ENCODE peak calls at places on chromosomes 3 and 15, in five cellular contexts. One of them, this sample, is unnamed.

GRCh38 chr3:37241880-37242279 is 67.5 kb upstream of the LRRFIP2 start:
- DNase-seq in NT2/D1: no peak
- DNase-seq in HepG2: no peak
- DNase-seq in GM12878: no peak
- DNase-seq in H1: no peak
- DNase-seq in this sample: no peak

GRCh38 chr3:147756478-147756877 is 347.3 kb downstream of the ZIC1 start:
- DNase-seq in NT2/D1: no peak
- DNase-seq in HepG2: no peak
- DNase-seq in GM12878: no peak
- DNase-seq in H1: no peak
- DNase-seq in this sample: no peak

GRCh38 chr3:65902304-65902793 is 136.4 kb downstream of the MAGI1 start:
- DNase-seq in NT2/D1: peak
- DNase-seq in HepG2: no peak
- DNase-seq in GM12878: no peak
- DNase-seq in H1: peak
- DNase-seq in this sample: peak

GRCh38 chr15:73605759-73606423 is 27.3 kb downstream of the NPTN start:
- DNase-seq in NT2/D1: no peak
- DNase-seq in HepG2: no peak
- DNase-seq in GM12878: no peak
- DNase-seq in H1: no peak
- DNase-seq in this sample: no peak

GRCh38 chr15:25677719-25678497 is 185.2 kb downstream of the ATP10A start:
- DNase-seq in NT2/D1: no peak
- DNase-seq in HepG2: no peak
- DNase-seq in GM12878: no peak
- DNase-seq in H1: no peak
- DNase-seq in this sample: no peak

GRCh38 chr3:45666729-45667440 is 22.3 kb upstream of the SACM1L start:
- DNase-seq in NT2/D1: no peak
- DNase-seq in HepG2: no peak
- DNase-seq in GM12878: no peak
- DNase-seq in H1: no peak
- DNase-seq in this sample: no peak

GRCh38 chr3:65988440-65988839 is 50.3 kb downstream of the MAGI1 start:
- DNase-seq in NT2/D1: no peak
- DNase-seq in HepG2: no peak
- DNase-seq in GM12878: no peak
- DNase-seq in H1: no peak
- DNase-seq in this sample: no peak

GRCh38 chr3:119630562-119631329 is 29.6 kb downstream of the POPDC2 start:
- DNase-seq in NT2/D1: no peak
- DNase-seq in HepG2: no peak
- DNase-seq in GM12878: no peak
- DNase-seq in H1: no peak
- DNase-seq in this sample: no peak

GRCh38 chr15:79408041-79408440 is 24.1 kb upstream of the MINAR1 start:
- DNase-seq in NT2/D1: no peak
- DNase-seq in HepG2: no peak
- DNase-seq in GM12878: no peak
- DNase-seq in H1: no peak
- DNase-seq in this sample: no peak

GRCh38 chr3:47669026-47669749 is 90.5 kb upstream of the CSPG5 start:
- DNase-seq in NT2/D1: no peak
- DNase-seq in HepG2: no peak
- DNase-seq in GM12878: no peak
- DNase-seq in H1: no peak
- DNase-seq in this sample: no peak

GRCh38 chr3:73572371-73572770 is 52.4 kb downstream of the PDZRN3 start:
- DNase-seq in NT2/D1: no peak
- DNase-seq in HepG2: no peak
- DNase-seq in GM12878: no peak
- DNase-seq in H1: no peak
- DNase-seq in this sample: peak

GRCh38 chr3:191762323-191762960 is 301.5 kb downstream of the PYDC2 start:
- DNase-seq in NT2/D1: peak
- DNase-seq in HepG2: peak
- DNase-seq in GM12878: no peak
- DNase-seq in H1: no peak
- DNase-seq in this sample: no peak

GRCh38 chr3:189714991-189715961 is 84.1 kb downstream of the TP63 start:
- DNase-seq in NT2/D1: no peak
- DNase-seq in HepG2: no peak
- DNase-seq in GM12878: peak
- DNase-seq in H1: no peak
- DNase-seq in this sample: no peak

GRCh38 chr3:64152100-64152499 is 73.2 kb downstream of the PRICKLE2 start:
- DNase-seq in NT2/D1: no peak
- DNase-seq in HepG2: no peak
- DNase-seq in GM12878: no peak
- DNase-seq in H1: no peak
- DNase-seq in this sample: no peak

GRCh38 chr15:58467722-58468436 is 36.1 kb downstream of the LIPC start:
- DNase-seq in NT2/D1: no peak
- DNase-seq in HepG2: peak
- DNase-seq in GM12878: no peak
- DNase-seq in H1: no peak
- DNase-seq in this sample: no peak

GRCh38 chr15:58467121-58467721 is 35.4 kb downstream of the LIPC start:
- DNase-seq in NT2/D1: no peak
- DNase-seq in HepG2: peak
- DNase-seq in GM12878: no peak
- DNase-seq in H1: no peak
- DNase-seq in this sample: peak

GRCh38 chr15:58471341-58471740 is 39.5 kb downstream of the LIPC start:
- DNase-seq in NT2/D1: no peak
- DNase-seq in HepG2: no peak
- DNase-seq in GM12878: no peak
- DNase-seq in H1: no peak
- DNase-seq in this sample: no peak

GRCh38 chr15:58472221-58472620 is 40.4 kb downstream of the LIPC start:
- DNase-seq in NT2/D1: no peak
- DNase-seq in HepG2: no peak
- DNase-seq in GM12878: no peak
- DNase-seq in H1: no peak
- DNase-seq in this sample: no peak

GRCh38 chr15:58469432-58470353 is 37.9 kb downstream of the LIPC start:
- DNase-seq in NT2/D1: peak
- DNase-seq in HepG2: peak
- DNase-seq in GM12878: no peak
- DNase-seq in H1: no peak
- DNase-seq in this sample: no peak
- TF ChIP-seq SUZ12 in NT2/D1: no peak
- TF ChIP-seq SUZ12 in HepG2: no peak
- TF ChIP-seq SUZ12 in GM12878: no peak
- TF ChIP-seq SUZ12 in H1: no peak
- TF ChIP-seq SUZ12 in this sample: no peak

DNA sequence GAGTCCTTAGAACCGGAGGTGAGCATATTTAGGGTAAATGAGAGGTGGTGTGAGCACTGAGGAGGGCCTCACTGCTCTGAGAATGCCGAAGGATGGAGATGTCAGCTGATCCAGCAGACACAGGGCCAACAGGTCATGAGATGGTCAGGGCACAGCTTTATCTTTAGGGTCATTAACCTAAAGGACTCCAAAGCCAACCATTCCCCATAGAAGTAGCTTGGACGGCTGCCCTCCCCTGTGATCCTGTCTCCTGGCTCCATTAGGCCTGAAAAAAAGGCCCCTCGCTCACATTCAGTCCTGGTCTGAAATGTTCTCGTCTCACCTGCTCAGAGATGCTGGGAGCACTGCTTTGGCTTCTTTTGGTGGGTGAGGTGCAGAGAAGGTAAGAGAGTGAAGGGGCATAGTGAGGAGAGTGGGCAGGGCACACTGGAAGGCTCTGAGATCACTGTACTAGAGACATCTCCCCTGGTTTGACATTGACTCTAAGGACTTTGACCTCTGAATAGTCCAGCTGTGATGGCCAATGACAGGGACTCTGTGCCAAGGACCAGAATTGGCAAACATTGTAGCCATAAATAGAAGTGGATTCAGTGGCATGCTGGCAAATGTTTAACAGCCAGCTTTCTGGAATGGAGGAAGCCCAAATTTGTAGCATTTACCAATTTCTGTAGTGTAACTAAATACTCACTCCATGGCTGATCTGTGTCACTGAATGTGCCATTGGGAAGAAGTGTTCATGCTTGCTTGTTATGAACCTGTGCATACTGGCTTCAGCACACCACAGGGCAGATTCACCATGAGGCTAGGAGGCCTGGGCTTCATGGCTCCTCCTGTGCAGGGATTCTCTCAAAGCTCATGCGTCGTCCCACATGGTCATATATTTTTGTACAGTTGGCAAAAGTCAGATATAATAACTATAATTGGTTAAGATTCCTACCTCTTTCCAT is 76.2 kb upstream of the MRPS22 start:
- DNase-seq in NT2/D1: no peak
- DNase-seq in HepG2: peak
- DNase-seq in GM12878: no peak
- DNase-seq in H1: no peak
- DNase-seq in this sample: no peak
- TF ChIP-seq SUZ12 in NT2/D1: no peak
- TF ChIP-seq SUZ12 in HepG2: no peak
- TF ChIP-seq SUZ12 in GM12878: no peak
- TF ChIP-seq SUZ12 in H1: no peak
- TF ChIP-seq SUZ12 in this sample: no peak

DNA sequence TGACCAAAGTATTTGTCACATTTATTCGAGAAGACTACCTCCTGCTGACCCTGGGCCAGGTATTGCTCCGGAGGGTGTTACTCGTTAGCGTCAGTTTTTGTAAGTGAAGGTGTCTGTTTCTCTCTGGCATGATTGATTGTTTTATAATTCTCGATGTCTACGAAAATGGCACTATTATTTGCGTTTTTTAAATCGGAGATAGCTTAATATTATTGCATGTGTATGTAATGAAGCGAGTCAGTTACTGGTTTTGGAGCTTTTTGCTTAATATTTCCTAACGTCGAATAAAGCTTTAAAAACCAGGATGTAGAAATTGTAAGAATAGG is 439 bp downstream of the DZIP3 start:
- DNase-seq in NT2/D1: no peak
- DNase-seq in HepG2: no peak
- DNase-seq in GM12878: no peak
- DNase-seq in H1: no peak
- DNase-seq in this sample: no peak
- TF ChIP-seq SUZ12 in NT2/D1: no peak
- TF ChIP-seq SUZ12 in HepG2: no peak
- TF ChIP-seq SUZ12 in GM12878: no peak
- TF ChIP-seq SUZ12 in H1: no peak
- TF ChIP-seq SUZ12 in this sample: no peak

GRCh38 chr15:67690936-67691335 is 134.4 kb upstream of the SKOR1 start:
- DNase-seq in NT2/D1: no peak
- DNase-seq in HepG2: peak
- DNase-seq in GM12878: no peak
- DNase-seq in H1: no peak
- DNase-seq in this sample: no peak
- TF ChIP-seq SUZ12 in NT2/D1: no peak
- TF ChIP-seq SUZ12 in HepG2: no peak
- TF ChIP-seq SUZ12 in GM12878: no peak
- TF ChIP-seq SUZ12 in H1: no peak
- TF ChIP-seq SUZ12 in this sample: no peak